ENCODE peak calls at places on chromosomes 16 and 17, in ten cellular contexts. M, J, P, V, T, W, B, C, A and R are unnamed samples.

GRCh38 chr16:47924950-47925349 is 230.8 kb downstream of the ABCC12 start:
- DNase-seq in M (no peak), J (no peak), P (no peak), V (no peak), T (no peak), W (no peak), B (no peak), C (no peak), A (no peak), R (no peak)

GRCh38 chr16:3076577-3076976 is 11.1 kb downstream of the IL32 start:
- DNase-seq in M (no peak), J (no peak), P (no peak), V (no peak), T (no peak), W (no peak), B (no peak), C (no peak), A (no peak), R (no peak)

GRCh38 chr17:81540676-81541027 is 11.5 kb downstream of the FAAP100 start:
- DNase-seq in M (no peak), J (no peak), P (no peak), V (no peak), T (no peak), W (no peak), B (no peak), C (no peak), A (no peak), R (no peak)

GRCh38 chr17:32445075-32445427 is 741 bp downstream of the PSMD11 start:
- DNase-seq in M (no peak), J (no peak), P (no peak), V (no peak), T (peak; percentile 23), W (peak; percentile 51), B (no peak), C (peak; percentile 16), A (no peak), R (peak; percentile 58)

GRCh38 chr17:70050192-70050591 is 24.8 kb upstream of the KCNJ16 start:
- DNase-seq in M (no peak), J (no peak), P (no peak), V (no peak), T (no peak), W (no peak), B (no peak), C (no peak), A (no peak), R (no peak)

GRCh38 chr17:66782866-66783265 is 52.1 kb upstream of the CACNG5 start:
- DNase-seq in M (peak; percentile 57), J (no peak), P (no peak), V (no peak), T (no peak), W (no peak), B (no peak), C (no peak), A (no peak), R (no peak)

GRCh38 chr17:14813649-14814048 is 451.5 kb downstream of the PMP22 start:
- DNase-seq in M (no peak), J (no peak), P (no peak), V (no peak), T (peak; percentile 2), W (peak; percentile 15), B (no peak), C (no peak), A (no peak), R (peak; percentile 16)

GRCh38 chr17:66978514-66979061 is 14.1 kb downstream of the CACNG4 start:
- DNase-seq in M (no peak), J (no peak), P (peak; percentile 81), V (no peak), T (no peak), W (no peak), B (no peak), C (no peak), A (no peak), R (no peak)

GRCh38 chr17:77279448-77280303 is 138.9 kb downstream of the SEC14L1 start:
- DNase-seq in M (no peak), J (no peak), P (no peak), V (no peak), T (no peak), W (no peak), B (no peak), C (no peak), A (no peak), R (no peak)

GRCh38 chr17:43533699-43534098 is 12.4 kb downstream of the ETV4 start:
- DNase-seq in M (peak; percentile 56), J (no peak), P (no peak), V (no peak), T (no peak), W (no peak), B (no peak), C (no peak), A (no peak), R (no peak)

GRCh38 chr17:7932483-7932891 is 481 bp downstream of the CNTROB start:
- DNase-seq in M (no peak), J (no peak), P (no peak), V (no peak), T (peak; percentile 40), W (peak; percentile 36), B (no peak), C (no peak), A (no peak), R (peak; percentile 65)

GRCh38 chr17:78974635-78975591 is 4.8 kb downstream of the LGALS3BP start:
- DNase-seq in M (no peak), J (no peak), P (peak; percentile 64), V (peak; percentile 55), T (no peak), W (no peak), B (no peak), C (no peak), A (no peak), R (peak; percentile 67)

GRCh38 chr17:9940826-9941225 is 35.8 kb upstream of the RCVRN start:
- DNase-seq in M (peak; percentile 61), J (no peak), P (peak; percentile 6), V (no peak), T (no peak), W (no peak), B (no peak), C (no peak), A (no peak), R (no peak)

GRCh38 chr16:4944333-4945281 is 7.7 kb upstream of the PPL start:
- DNase-seq in M (peak; percentile 99), J (no peak), P (peak; percentile 82), V (peak; percentile 95), T (peak; percentile 97), W (peak; percentile 23), B (no peak), C (no peak), A (no peak), R (peak; percentile 95)

GRCh38 chr17:4550534-4551039 is 4.6 kb downstream of the MYBBP1A start:
- DNase-seq in M (no peak), J (no peak), P (no peak), V (no peak), T (no peak), W (no peak), B (no peak), C (no peak), A (no peak), R (no peak)